ENCODE peak calls at places on chromosome 20, in ten cellular contexts. T, D, L, X, Y, I, J, V, N and Q are unnamed samples.

GRCh38 chr20:64112691-64113443 is 5.5 kb upstream of the NPBWR2 start:
- DNase-seq in T (no peak), D (no peak), L (no peak), X (peak), Y (no peak), I (peak), J (no peak), V (no peak), N (peak), Q (no peak)

GRCh38 chr20:47552996-47553395 is 51.3 kb downstream of the NCOA3 start:
- DNase-seq in T (no peak), D (no peak), L (no peak), X (no peak), Y (no peak), I (no peak), J (no peak), V (no peak), N (no peak), Q (no peak)

GRCh38 chr20:63337786-63338420 is 23.2 kb downstream of the CHRNA4 start:
- DNase-seq in T (no peak), D (peak), L (no peak), X (no peak), Y (no peak), I (no peak), J (no peak), V (peak), N (no peak), Q (no peak)

GRCh38 chr20:401682-402495 is 6.2 kb upstream of the RBCK1 start:
- DNase-seq in T (no peak), D (no peak), L (no peak), X (no peak), Y (no peak), I (no peak), J (no peak), V (peak), N (no peak), Q (no peak)

GRCh38 chr20:39986231-39986904 is 702.7 kb downstream of the MAFB start:
- DNase-seq in T (peak), D (peak), L (no peak), X (peak), Y (no peak), I (peak), J (peak), V (peak), N (no peak), Q (peak)

GRCh38 chr20:24045621-24046020 is 57.0 kb upstream of the GGTLC1 start:
- DNase-seq in T (no peak), D (no peak), L (no peak), X (no peak), Y (no peak), I (no peak), J (no peak), V (no peak), N (no peak), Q (no peak)

GRCh38 chr20:15740046-15740775 is 833.0 kb downstream of the KIF16B start:
- DNase-seq in T (no peak), D (no peak), L (no peak), X (no peak), Y (no peak), I (no peak), J (no peak), V (no peak), N (no peak), Q (no peak)

GRCh38 chr20:51440589-51440988 is 101.9 kb downstream of the NFATC2 start:
- DNase-seq in T (no peak), D (no peak), L (no peak), X (no peak), Y (peak), I (no peak), J (no peak), V (no peak), N (no peak), Q (no peak)

GRCh38 chr20:59783020-59784010 is 150.1 kb downstream of the SYCP2 start:
- DNase-seq in T (peak), D (peak), L (no peak), X (peak), Y (peak), I (peak), J (peak), V (peak), N (peak), Q (no peak)

GRCh38 chr20:4488407-4489339 is 233.0 kb upstream of the PRND start:
- DNase-seq in T (no peak), D (peak), L (no peak), X (no peak), Y (no peak), I (no peak), J (no peak), V (peak), N (no peak), Q (no peak)

GRCh38 chr20:40010483-40010882 is 678.6 kb downstream of the MAFB start:
- DNase-seq in T (no peak), D (no peak), L (no peak), X (no peak), Y (no peak), I (no peak), J (no peak), V (no peak), N (no peak), Q (no peak)

GRCh38 chr20:11159728-11160127 is 485.9 kb upstream of the JAG1 start:
- DNase-seq in T (no peak), D (peak), L (no peak), X (no peak), Y (no peak), I (no peak), J (no peak), V (peak), N (no peak), Q (no peak)

GRCh38 chr20:4592316-4593148 is 129.2 kb upstream of the PRND start:
- DNase-seq in T (no peak), D (no peak), L (no peak), X (peak), Y (no peak), I (peak), J (peak), V (peak), N (peak), Q (no peak)

GRCh38 chr20:32536861-32537656 is 48.1 kb downstream of the NOL4L start:
- DNase-seq in T (no peak), D (no peak), L (peak), X (peak), Y (no peak), I (no peak), J (peak), V (no peak), N (peak), Q (no peak)

GRCh38 chr20:59608396-59608795 is 4.1 kb downstream of the PHACTR3 start:
- DNase-seq in T (no peak), D (no peak), L (no peak), X (no peak), Y (no peak), I (no peak), J (no peak), V (no peak), N (no peak), Q (no peak)

GRCh38 chr20:48823960-48824497 is 3.8 kb downstream of the PREX1 start:
- DNase-seq in T (peak), D (peak), L (no peak), X (no peak), Y (peak), I (no peak), J (no peak), V (peak), N (no peak), Q (no peak)

GRCh38 chr20:5000263-5001173 is 792 bp downstream of the SLC23A2 start:
- DNase-seq in T (peak), D (no peak), L (peak), X (peak), Y (no peak), I (peak), J (peak), V (no peak), N (peak), Q (no peak)

GRCh38 chr20:18057994-18058349 is 256 bp upstream of the OVOL2 start:
- DNase-seq in T (no peak), D (no peak), L (no peak), X (no peak), Y (no peak), I (no peak), J (peak), V (no peak), N (peak), Q (no peak)

GRCh38 chr20:37494301-37494700 is 26.7 kb upstream of the NNAT start:
- DNase-seq in T (no peak), D (no peak), L (no peak), X (no peak), Y (no peak), I (peak), J (no peak), V (no peak), N (no peak), Q (no peak)

GRCh38 chr20:95215-95614 is 7.7 kb downstream of the DEFB125 start:
- DNase-seq in T (no peak), D (no peak), L (no peak), X (no peak), Y (no peak), I (no peak), J (no peak), V (no peak), N (no peak), Q (no peak)

GRCh38 chr20:49614338-49615050 is 46.6 kb upstream of the PTGIS start:
- DNase-seq in T (no peak), D (no peak), L (no peak), X (no peak), Y (no peak), I (no peak), J (no peak), V (no peak), N (no peak), Q (no peak)

GRCh38 chr20:4661191-4661590 is 60.5 kb upstream of the PRND start:
- DNase-seq in T (no peak), D (no peak), L (peak), X (peak), Y (no peak), I (no peak), J (no peak), V (no peak), N (no peak), Q (no peak)

GRCh38 chr20:53608456-53609413 is 15.1 kb upstream of the ZNF217 start:
- DNase-seq in T (no peak), D (no peak), L (peak), X (peak), Y (no peak), I (peak), J (no peak), V (peak), N (peak), Q (no peak)

GRCh38 chr20:40286991-40287531 is 402.0 kb downstream of the MAFB start:
- DNase-seq in T (no peak), D (no peak), L (peak), X (no peak), Y (no peak), I (no peak), J (no peak), V (no peak), N (peak), Q (peak)

GRCh38 chr20:297925-298754 is 770 bp downstream of the ZCCHC3 start:
- DNase-seq in T (peak), D (peak), L (peak), X (peak), Y (no peak), I (peak), J (peak), V (peak), N (peak), Q (peak)

GRCh38 chr20:13223731-13224130 is 2.7 kb downstream of the ISM1 start:
- DNase-seq in T (no peak), D (no peak), L (no peak), X (no peak), Y (no peak), I (no peak), J (no peak), V (no peak), N (no peak), Q (no peak)

GRCh38 chr20:6169251-6169650 is 46.4 kb upstream of the FERMT1 start:
- DNase-seq in T (no peak), D (peak), L (no peak), X (no peak), Y (no peak), I (no peak), J (no peak), V (peak), N (no peak), Q (no peak)

GRCh38 chr20:54255157-54255556 is 47.3 kb downstream of the PFDN4 start:
- DNase-seq in T (no peak), D (peak), L (no peak), X (no peak), Y (no peak), I (no peak), J (no peak), V (peak), N (no peak), Q (no peak)

GRCh38 chr20:62123450-62124118 is 1.3 kb downstream of the LSM14B start:
- DNase-seq in T (no peak), D (peak), L (no peak), X (peak), Y (no peak), I (peak), J (peak), V (peak), N (no peak), Q (no peak)

GRCh38 chr20:62122659-62123449 is 579 bp downstream of the LSM14B start:
- DNase-seq in T (no peak), D (no peak), L (peak), X (peak), Y (no peak), I (peak), J (peak), V (peak), N (peak), Q (no peak)

GRCh38 chr20:62128499-62128898 is 6.2 kb downstream of the LSM14B start:
- DNase-seq in T (no peak), D (no peak), L (no peak), X (no peak), Y (no peak), I (no peak), J (no peak), V (no peak), N (no peak), Q (no peak)

GRCh38 chr20:62127799-62128198 is 5.5 kb downstream of the LSM14B start:
- DNase-seq in T (no peak), D (no peak), L (no peak), X (no peak), Y (no peak), I (no peak), J (no peak), V (no peak), N (no peak), Q (no peak)

GRCh38 chr20:62126141-62126540 is 3.9 kb downstream of the LSM14B start:
- DNase-seq in T (no peak), D (no peak), L (no peak), X (no peak), Y (no peak), I (no peak), J (no peak), V (no peak), N (no peak), Q (no peak)
- TF ChIP-seq CTCF in T (no peak), D (no peak), L (no peak), X (no peak), Y (no peak), I (no peak), J (no peak), V (no peak), N (no peak), Q (no peak)

DNA sequence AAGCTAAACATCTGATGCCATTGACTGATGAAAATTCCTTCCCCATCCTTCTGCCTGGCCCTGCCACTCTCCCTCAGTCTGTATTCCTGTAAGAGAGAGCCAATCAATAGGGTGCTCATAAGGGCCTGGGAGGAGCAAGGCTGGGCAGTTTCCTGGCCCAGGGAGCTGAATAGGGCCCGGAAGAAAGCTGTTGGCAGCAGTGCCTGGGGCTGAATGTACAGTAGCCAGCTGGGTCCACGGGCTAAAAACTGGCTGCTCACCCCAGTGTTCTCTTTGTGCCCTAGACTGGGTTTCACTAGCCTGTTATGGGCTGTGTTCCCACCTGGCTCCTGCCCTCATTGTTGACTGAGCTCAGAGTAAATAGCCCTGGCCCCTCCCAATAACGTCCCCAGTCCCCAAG is 1.7 kb upstream of the WFDC2 start:
- DNase-seq in T (no peak), D (no peak), L (peak), X (peak), Y (no peak), I (peak), J (no peak), V (no peak), N (peak), Q (peak)
- H3K4me3 ChIP-seq in T (no peak), D (no peak), L (no peak), X (no peak), Y (no peak), I (no peak), J (no peak), V (no peak), N (no peak), Q (no peak)

GRCh38 chr20:34013532-34013931 is 19.8 kb downstream of the RALY start:
- DNase-seq in T (no peak), D (no peak), L (no peak), X (no peak), Y (no peak), I (no peak), J (no peak), V (no peak), N (no peak), Q (no peak)
- TF ChIP-seq CTCF in T (no peak), D (no peak), L (no peak), X (no peak), Y (no peak), I (no peak), J (no peak), V (no peak), N (no peak), Q (no peak)

DNA sequence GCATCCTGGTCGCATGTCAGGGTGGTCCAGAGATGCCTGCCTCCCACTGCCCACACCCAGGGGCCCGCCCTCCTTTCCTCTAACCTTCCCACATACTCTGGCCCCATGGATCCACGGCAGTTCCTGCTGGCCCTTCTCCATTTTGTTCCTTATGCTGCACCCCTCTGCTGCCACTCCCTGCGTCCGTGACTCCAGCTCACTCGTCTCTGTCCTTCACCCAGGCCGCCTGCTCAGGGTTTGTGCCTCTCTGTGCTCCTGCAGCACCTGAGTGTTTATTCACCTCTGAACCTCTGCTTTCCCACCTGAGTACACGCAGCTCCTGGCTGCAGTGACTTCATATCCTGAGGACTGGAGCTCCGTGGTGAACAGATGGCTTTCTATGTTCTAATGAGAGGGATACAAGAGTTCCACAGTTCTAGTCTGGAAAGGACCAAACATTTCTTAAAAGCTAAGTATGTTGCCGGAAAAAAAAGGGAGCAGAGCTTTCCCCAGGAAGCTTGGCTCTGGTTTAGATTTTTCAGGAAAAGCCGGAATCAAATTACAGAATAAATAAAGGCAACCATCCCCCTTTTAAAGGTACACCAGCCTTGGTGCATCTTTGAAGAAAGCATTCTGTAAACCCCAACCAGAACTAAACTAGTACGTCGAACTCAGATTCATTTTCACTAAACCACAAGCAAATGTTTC is 1.5 kb upstream of the GNRH2 start:
- DNase-seq in T (no peak), D (no peak), L (no peak), X (peak), Y (no peak), I (no peak), J (no peak), V (peak), N (no peak), Q (no peak)
- H3K4me3 ChIP-seq in T (no peak), D (no peak), L (no peak), X (peak), Y (no peak), I (no peak), J (no peak), V (no peak), N (no peak), Q (peak)

DNA sequence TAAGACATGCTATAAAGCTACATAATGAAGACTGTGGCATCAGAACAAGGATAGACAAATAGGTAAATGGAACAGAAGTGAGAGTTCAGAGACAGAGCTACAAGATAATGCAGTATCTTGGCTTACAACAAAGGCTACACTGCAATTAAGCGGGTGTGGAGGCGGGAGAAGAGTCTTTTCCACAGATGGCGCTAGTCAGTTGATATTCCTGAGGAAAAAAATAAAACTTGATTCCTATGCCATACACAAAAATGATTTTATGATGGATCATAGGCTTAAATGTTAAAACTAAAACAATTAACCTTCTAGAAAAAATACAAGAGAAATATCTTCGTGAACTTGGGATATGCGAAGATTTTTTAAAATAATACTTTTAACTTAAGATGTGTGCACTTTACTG is 31.0 kb downstream of the RIN2 start:
- DNase-seq in T (no peak), D (no peak), L (no peak), X (peak), Y (no peak), I (no peak), J (peak), V (no peak), N (no peak), Q (no peak)
- TF ChIP-seq CTCF in T (no peak), D (no peak), L (no peak), X (peak), Y (no peak), I (peak), J (peak), V (no peak), N (no peak), Q (no peak)

GRCh38 chr20:7257719-7258466 is 490.4 kb downstream of the BMP2 start:
- DNase-seq in T (no peak), D (no peak), L (no peak), X (no peak), Y (no peak), I (no peak), J (no peak), V (no peak), N (no peak), Q (no peak)
- H3K4me3 ChIP-seq in T (no peak), D (no peak), L (no peak), X (no peak), Y (no peak), I (no peak), J (no peak), V (no peak), N (no peak), Q (no peak)

GRCh38 chr20:43749734-43750294 is 23.0 kb upstream of the GTSF1L start:
- DNase-seq in T (peak), D (peak), L (peak), X (peak), Y (no peak), I (peak), J (peak), V (peak), N (peak), Q (no peak)
- TF ChIP-seq CTCF in T (peak), D (peak), L (peak), X (peak), Y (peak), I (peak), J (peak), V (peak), N (no peak), Q (peak)

GRCh38 chr20:57147185-57147584 is 119.3 kb downstream of the BMP7 start:
- DNase-seq in T (no peak), D (no peak), L (no peak), X (no peak), Y (no peak), I (no peak), J (no peak), V (no peak), N (no peak), Q (no peak)
- H3K4me3 ChIP-seq in T (no peak), D (no peak), L (no peak), X (no peak), Y (no peak), I (no peak), J (no peak), V (no peak), N (no peak), Q (no peak)